ENCODE peak calls at places on chromosomes 3 and 15, in seven cellular contexts. One of them, this sample, is unnamed.
A peak's percentile ranks its signal among the peaks of the same experiment; 100 is the strongest.

GRCh38 chr3:147297756-147298155 is 108.6 kb downstream of the ZIC4 start:
- DNase-seq in GM12878: no peak
- DNase-seq in Panc1: no peak
- DNase-seq in GM12891: no peak
- DNase-seq in sigmoid colon: no peak
- DNase-seq in GM12892: no peak
- DNase-seq in HepG2: no peak
- DNase-seq in this sample: no peak

GRCh38 chr3:127074900-127075360 is 92.0 kb downstream of the PLXNA1 start:
- DNase-seq in sigmoid colon: peak; percentile 53
- DNase-seq in HepG2: no peak
- DNase-seq in GM12878: peak; percentile 62
- DNase-seq in Panc1: no peak
- DNase-seq in GM12891: peak; percentile 71
- DNase-seq in GM12892: peak; percentile 56
- DNase-seq in this sample: no peak

GRCh38 chr3:60696559-60697125 is 554.6 kb downstream of the FHIT start:
- DNase-seq in GM12891: no peak
- DNase-seq in sigmoid colon: no peak
- DNase-seq in Panc1: no peak
- DNase-seq in GM12892: no peak
- DNase-seq in GM12878: no peak
- DNase-seq in HepG2: no peak
- DNase-seq in this sample: no peak

GRCh38 chr15:45197512-45197911 is 9.7 kb upstream of the SHF start:
- DNase-seq in HepG2: no peak
- DNase-seq in Panc1: no peak
- DNase-seq in sigmoid colon: no peak
- DNase-seq in GM12891: no peak
- DNase-seq in GM12878: no peak
- DNase-seq in GM12892: no peak
- DNase-seq in this sample: no peak

GRCh38 chr15:64916365-64916764 is 4.7 kb downstream of the ANKDD1A start:
- DNase-seq in GM12878: no peak
- DNase-seq in Panc1: no peak
- DNase-seq in sigmoid colon: no peak
- DNase-seq in GM12892: no peak
- DNase-seq in HepG2: no peak
- DNase-seq in GM12891: no peak
- DNase-seq in this sample: no peak

GRCh38 chr3:195185574-195185973 is 85.4 kb downstream of the XXYLT1 start:
- DNase-seq in GM12878: no peak
- DNase-seq in sigmoid colon: peak; percentile 20
- DNase-seq in GM12891: no peak
- DNase-seq in HepG2: no peak
- DNase-seq in Panc1: no peak
- DNase-seq in GM12892: no peak
- DNase-seq in this sample: peak; percentile 73

GRCh38 chr3:105385179-105385578 is 18.5 kb downstream of the ALCAM start:
- DNase-seq in HepG2: no peak
- DNase-seq in GM12891: no peak
- DNase-seq in GM12878: no peak
- DNase-seq in Panc1: no peak
- DNase-seq in sigmoid colon: no peak
- DNase-seq in GM12892: no peak
- DNase-seq in this sample: no peak

GRCh38 chr3:4633078-4634004 is 140.2 kb downstream of the ITPR1 start:
- DNase-seq in GM12878: peak; percentile 30
- DNase-seq in GM12891: peak; percentile 39
- DNase-seq in GM12892: peak; percentile 27
- DNase-seq in HepG2: peak; percentile 52
- DNase-seq in Panc1: peak; percentile 65
- DNase-seq in sigmoid colon: no peak
- DNase-seq in this sample: no peak

GRCh38 chr3:126553284-126553811 is 5.4 kb downstream of the C3orf22 start:
- DNase-seq in GM12878: no peak
- DNase-seq in GM12892: no peak
- DNase-seq in sigmoid colon: no peak
- DNase-seq in GM12891: no peak
- DNase-seq in HepG2: no peak
- DNase-seq in Panc1: no peak
- DNase-seq in this sample: peak; percentile 50

GRCh38 chr3:7025581-7026300 is 164.8 kb downstream of the GRM7 start:
- DNase-seq in GM12891: no peak
- DNase-seq in HepG2: no peak
- DNase-seq in GM12878: no peak
- DNase-seq in sigmoid colon: no peak
- DNase-seq in Panc1: no peak
- DNase-seq in GM12892: no peak
- DNase-seq in this sample: no peak

GRCh38 chr15:65421360-65422215 is 1.2 kb downstream of the IGDCC4 start:
- DNase-seq in Panc1: no peak
- DNase-seq in GM12892: peak; percentile 49
- DNase-seq in GM12891: peak; percentile 63
- DNase-seq in sigmoid colon: peak; percentile 66
- DNase-seq in GM12878: no peak
- DNase-seq in HepG2: no peak
- DNase-seq in this sample: peak; percentile 82

GRCh38 chr3:60552581-60552980 is 698.7 kb downstream of the FHIT start:
- DNase-seq in GM12878: no peak
- DNase-seq in GM12892: no peak
- DNase-seq in sigmoid colon: no peak
- DNase-seq in HepG2: no peak
- DNase-seq in GM12891: no peak
- DNase-seq in Panc1: no peak
- DNase-seq in this sample: no peak

GRCh38 chr3:44478606-44479094 is 1.2 kb upstream of the ZNF445 start:
- DNase-seq in GM12891: no peak
- DNase-seq in Panc1: no peak
- DNase-seq in HepG2: peak; percentile 75
- DNase-seq in GM12878: no peak
- DNase-seq in sigmoid colon: no peak
- DNase-seq in GM12892: no peak
- DNase-seq in this sample: no peak

GRCh38 chr3:99753268-99753975 is 64.2 kb upstream of the CMSS1 start:
- DNase-seq in GM12878: peak; percentile 40
- DNase-seq in HepG2: peak; percentile 28
- DNase-seq in GM12892: no peak
- DNase-seq in Panc1: peak; percentile 43
- DNase-seq in GM12891: no peak
- DNase-seq in sigmoid colon: no peak
- DNase-seq in this sample: no peak

GRCh38 chr3:152317956-152318355 is 49.2 kb downstream of the MBNL1 start:
- DNase-seq in GM12892: no peak
- DNase-seq in HepG2: no peak
- DNase-seq in Panc1: no peak
- DNase-seq in GM12878: no peak
- DNase-seq in GM12891: no peak
- DNase-seq in sigmoid colon: no peak
- DNase-seq in this sample: no peak

GRCh38 chr15:101684384-101684783 is 32.2 kb upstream of the TM2D3 start:
- DNase-seq in GM12892: no peak
- DNase-seq in sigmoid colon: no peak
- DNase-seq in Panc1: peak; percentile 20
- DNase-seq in HepG2: no peak
- DNase-seq in GM12891: no peak
- DNase-seq in GM12878: no peak
- DNase-seq in this sample: no peak

GRCh38 chr3:35305406-35305805 is 333.9 kb upstream of the ARPP21 start:
- DNase-seq in GM12892: no peak
- DNase-seq in HepG2: no peak
- DNase-seq in Panc1: no peak
- DNase-seq in GM12891: no peak
- DNase-seq in GM12878: no peak
- DNase-seq in sigmoid colon: no peak
- DNase-seq in this sample: no peak

GRCh38 chr15:56963719-56964118 is 45.3 kb downstream of the TCF12 start:
- DNase-seq in GM12891: no peak
- DNase-seq in Panc1: no peak
- DNase-seq in sigmoid colon: no peak
- DNase-seq in GM12892: no peak
- DNase-seq in GM12878: no peak
- DNase-seq in HepG2: peak; percentile 66
- DNase-seq in this sample: no peak

DNA sequence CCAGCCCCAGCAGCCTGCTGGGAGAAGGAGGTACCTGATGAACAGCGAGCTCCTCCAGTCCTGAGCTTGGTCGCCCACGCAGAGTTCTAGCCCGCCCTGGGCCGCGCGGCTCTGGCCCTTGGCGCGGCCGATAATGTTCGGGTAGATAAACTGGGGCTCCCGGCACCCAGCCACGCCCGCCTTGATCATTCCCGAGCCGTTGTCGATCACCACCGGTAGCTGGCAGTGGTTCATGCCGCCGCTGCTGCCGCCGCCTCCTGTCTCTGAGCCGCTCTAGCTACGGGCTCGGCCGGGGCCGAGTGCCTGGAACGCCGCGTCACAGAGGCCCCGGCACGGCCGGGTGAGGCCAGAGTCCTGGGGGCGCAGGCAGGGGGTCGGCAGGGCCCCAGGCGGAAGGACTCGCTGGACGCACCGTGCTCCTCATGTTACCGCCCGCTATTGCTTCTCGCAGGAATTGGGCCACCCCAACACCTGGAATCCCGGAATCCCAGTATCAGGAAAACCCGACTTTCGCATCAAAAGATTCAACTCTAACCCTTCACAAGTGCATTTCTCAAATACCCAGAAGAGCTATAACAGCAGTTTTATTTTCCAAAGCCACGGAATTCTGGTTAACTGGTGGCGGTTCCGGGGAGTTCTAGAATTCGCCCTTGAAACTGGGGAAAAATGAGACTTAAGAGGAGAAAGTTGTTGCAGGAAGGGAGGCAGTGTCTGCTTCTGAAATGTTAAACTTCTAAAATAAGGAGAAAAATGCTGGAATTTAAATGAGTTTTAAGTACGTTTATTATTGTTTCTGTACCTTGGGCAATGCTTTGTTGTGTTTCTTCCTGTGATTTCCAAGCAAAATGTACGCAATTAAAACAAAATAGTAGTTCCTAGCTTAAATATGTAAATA is at the start of gene ACTRT3:
- DNase-seq in GM12878: no peak
- DNase-seq in sigmoid colon: peak; percentile 79
- DNase-seq in Panc1: no peak
- DNase-seq in GM12891: peak; percentile 45
- DNase-seq in GM12892: peak; percentile 43
- DNase-seq in HepG2: peak; percentile 39
- DNase-seq in this sample: peak; percentile 59
- TF ChIP-seq POLR2AphosphoS5 in GM12878: no peak
- TF ChIP-seq POLR2AphosphoS5 in sigmoid colon: peak; percentile 53
- TF ChIP-seq POLR2AphosphoS5 in Panc1: no peak
- TF ChIP-seq POLR2AphosphoS5 in GM12891: no peak
- TF ChIP-seq POLR2AphosphoS5 in GM12892: no peak
- TF ChIP-seq POLR2AphosphoS5 in HepG2: no peak
- TF ChIP-seq POLR2AphosphoS5 in this sample: no peak

GRCh38 chr3:128799650-128800049 is 73.7 kb downstream of the RAB7A start:
- DNase-seq in HepG2: no peak
- DNase-seq in Panc1: no peak
- DNase-seq in GM12891: no peak
- DNase-seq in sigmoid colon: no peak
- DNase-seq in GM12878: no peak
- DNase-seq in GM12892: no peak
- DNase-seq in this sample: no peak

GRCh38 chr3:128804017-128804816 is 75.2 kb upstream of the ACAD9 start:
- DNase-seq in Panc1: no peak
- DNase-seq in sigmoid colon: no peak
- DNase-seq in GM12891: peak; percentile 52
- DNase-seq in GM12892: peak; percentile 55
- DNase-seq in HepG2: no peak
- DNase-seq in GM12878: peak; percentile 83
- DNase-seq in this sample: no peak

GRCh38 chr3:128803307-128803706 is 76.1 kb upstream of the ACAD9 start:
- DNase-seq in GM12892: no peak
- DNase-seq in GM12878: no peak
- DNase-seq in sigmoid colon: no peak
- DNase-seq in HepG2: no peak
- DNase-seq in Panc1: no peak
- DNase-seq in GM12891: no peak
- DNase-seq in this sample: no peak

GRCh38 chr3:128801779-128802369 is 75.9 kb downstream of the RAB7A start:
- DNase-seq in GM12891: no peak
- DNase-seq in sigmoid colon: no peak
- DNase-seq in GM12892: no peak
- DNase-seq in HepG2: no peak
- DNase-seq in Panc1: no peak
- DNase-seq in GM12878: no peak
- DNase-seq in this sample: no peak

DNA sequence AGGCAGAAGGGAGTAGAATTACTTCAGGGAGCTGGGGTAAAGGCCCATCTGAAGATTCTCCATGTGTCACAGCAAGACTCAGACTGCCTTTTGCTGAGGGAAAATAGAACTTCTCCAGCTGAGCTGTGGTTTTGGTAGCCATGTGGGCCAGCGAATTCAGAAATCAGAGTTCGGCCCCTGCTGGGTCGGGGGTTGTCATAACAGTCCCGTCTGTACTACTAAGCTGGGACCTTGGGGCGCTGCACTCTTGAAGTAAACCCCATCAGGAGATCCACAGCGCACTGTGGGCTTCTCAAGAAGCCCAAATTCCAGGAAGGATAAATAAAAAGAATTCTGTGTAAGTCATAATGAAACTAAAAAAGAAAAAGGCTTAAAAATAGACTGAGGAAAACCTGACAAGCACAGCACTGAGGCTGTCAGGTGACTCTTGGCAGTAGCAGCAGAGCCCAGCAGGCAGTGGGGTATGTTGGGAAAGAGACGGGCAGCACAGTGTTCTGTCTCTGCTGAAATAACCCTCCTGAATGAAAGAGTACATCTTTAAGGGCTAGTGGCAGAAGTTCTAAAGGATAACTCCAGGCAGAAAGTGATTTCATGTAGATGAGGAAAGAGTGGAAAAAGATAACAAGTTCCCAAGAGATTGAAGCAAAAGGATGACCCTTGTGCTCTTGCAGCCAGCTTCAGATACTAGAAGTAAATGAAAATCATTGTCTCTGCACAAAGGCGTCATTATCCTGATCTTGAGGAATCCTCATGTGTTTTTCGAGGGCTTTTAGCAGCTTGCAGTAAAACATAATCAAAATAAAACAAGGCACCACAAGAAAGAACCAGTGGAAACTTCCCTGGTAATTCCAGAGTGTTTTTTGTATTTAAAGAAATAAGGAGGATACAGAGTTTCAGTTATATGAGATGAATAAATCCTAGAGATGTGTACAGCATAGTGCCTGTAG is 74.5 kb downstream of the RAB7A start:
- DNase-seq in GM12892: no peak
- DNase-seq in sigmoid colon: no peak
- DNase-seq in HepG2: no peak
- DNase-seq in Panc1: no peak
- DNase-seq in GM12878: no peak
- DNase-seq in GM12891: no peak
- DNase-seq in this sample: no peak
- TF ChIP-seq POLR2AphosphoS5 in GM12892: no peak
- TF ChIP-seq POLR2AphosphoS5 in sigmoid colon: no peak
- TF ChIP-seq POLR2AphosphoS5 in HepG2: no peak
- TF ChIP-seq POLR2AphosphoS5 in Panc1: no peak
- TF ChIP-seq POLR2AphosphoS5 in GM12878: no peak
- TF ChIP-seq POLR2AphosphoS5 in GM12891: no peak
- TF ChIP-seq POLR2AphosphoS5 in this sample: no peak

GRCh38 chr3:133943639-133944131 is 48.0 kb upstream of the RAB6B start:
- DNase-seq in GM12878: no peak
- DNase-seq in GM12892: no peak
- DNase-seq in GM12891: no peak
- DNase-seq in sigmoid colon: peak; percentile 56
- DNase-seq in HepG2: no peak
- DNase-seq in Panc1: peak; percentile 54
- DNase-seq in this sample: no peak
- TF ChIP-seq POLR2AphosphoS5 in GM12878: no peak
- TF ChIP-seq POLR2AphosphoS5 in GM12892: no peak
- TF ChIP-seq POLR2AphosphoS5 in GM12891: no peak
- TF ChIP-seq POLR2AphosphoS5 in sigmoid colon: no peak
- TF ChIP-seq POLR2AphosphoS5 in HepG2: no peak
- TF ChIP-seq POLR2AphosphoS5 in Panc1: peak; percentile 68
- TF ChIP-seq POLR2AphosphoS5 in this sample: peak; percentile 4

GRCh38 chr3:52696830-52697621 is 8.6 kb downstream of the GLT8D1 start:
- DNase-seq in Panc1: no peak
- DNase-seq in GM12891: no peak
- DNase-seq in GM12878: no peak
- DNase-seq in sigmoid colon: no peak
- DNase-seq in HepG2: no peak
- DNase-seq in GM12892: no peak
- DNase-seq in this sample: no peak
- TF ChIP-seq POLR2AphosphoS5 in Panc1: no peak
- TF ChIP-seq POLR2AphosphoS5 in GM12891: no peak
- TF ChIP-seq POLR2AphosphoS5 in GM12878: peak; percentile 23
- TF ChIP-seq POLR2AphosphoS5 in sigmoid colon: no peak
- TF ChIP-seq POLR2AphosphoS5 in HepG2: no peak
- TF ChIP-seq POLR2AphosphoS5 in GM12892: no peak
- TF ChIP-seq POLR2AphosphoS5 in this sample: no peak